ENCODE peak calls at places on chromosomes 3 and 15, in five cellular contexts. One of them, this sample, is unnamed.

GRCh38 chr3:169091196-169091595 is 572.3 kb downstream of the MECOM start:
- DNase-seq in head of caudate nucleus: no peak
- DNase-seq in astrocyte: peak
- DNase-seq in AG10803: peak
- DNase-seq in NCI-H1105 treated with DMSO at 0.1 percent for 48 hours: no peak
- DNase-seq in this sample: no peak

GRCh38 chr15:90871097-90871715 is 2.8 kb downstream of the FURIN start:
- DNase-seq in astrocyte: no peak
- DNase-seq in NCI-H1105 treated with DMSO at 0.1 percent for 48 hours: no peak
- DNase-seq in AG10803: peak
- DNase-seq in head of caudate nucleus: peak
- DNase-seq in this sample: no peak

GRCh38 chr15:77731067-77731466 is 98.4 kb upstream of the LINGO1 start:
- DNase-seq in head of caudate nucleus: peak
- DNase-seq in NCI-H1105 treated with DMSO at 0.1 percent for 48 hours: no peak
- DNase-seq in AG10803: no peak
- DNase-seq in astrocyte: no peak
- DNase-seq in this sample: no peak

GRCh38 chr3:71254251-71254650 is 329.3 kb downstream of the FOXP1 start:
- DNase-seq in head of caudate nucleus: no peak
- DNase-seq in NCI-H1105 treated with DMSO at 0.1 percent for 48 hours: no peak
- DNase-seq in AG10803: no peak
- DNase-seq in astrocyte: peak
- DNase-seq in this sample: no peak

GRCh38 chr3:193974591-193974990 is 161.4 kb upstream of the HES1 start:
- DNase-seq in head of caudate nucleus: no peak
- DNase-seq in astrocyte: peak
- DNase-seq in AG10803: no peak
- DNase-seq in NCI-H1105 treated with DMSO at 0.1 percent for 48 hours: no peak
- DNase-seq in this sample: no peak

GRCh38 chr3:138362536-138362935 is 14.2 kb downstream of the MRAS start:
- DNase-seq in astrocyte: no peak
- DNase-seq in head of caudate nucleus: no peak
- DNase-seq in AG10803: no peak
- DNase-seq in NCI-H1105 treated with DMSO at 0.1 percent for 48 hours: no peak
- DNase-seq in this sample: no peak

GRCh38 chr3:177905895-177906511 is 630.2 kb upstream of the KCNMB2 start:
- DNase-seq in astrocyte: peak
- DNase-seq in NCI-H1105 treated with DMSO at 0.1 percent for 48 hours: no peak
- DNase-seq in head of caudate nucleus: peak
- DNase-seq in AG10803: peak
- DNase-seq in this sample: peak

GRCh38 chr3:81472600-81473362 is 288.7 kb downstream of the GBE1 start:
- DNase-seq in AG10803: no peak
- DNase-seq in head of caudate nucleus: no peak
- DNase-seq in NCI-H1105 treated with DMSO at 0.1 percent for 48 hours: no peak
- DNase-seq in astrocyte: peak
- DNase-seq in this sample: no peak

GRCh38 chr15:66400351-66400774 is 13.7 kb downstream of the MAP2K1 start:
- DNase-seq in head of caudate nucleus: no peak
- DNase-seq in NCI-H1105 treated with DMSO at 0.1 percent for 48 hours: no peak
- DNase-seq in AG10803: no peak
- DNase-seq in astrocyte: peak
- DNase-seq in this sample: no peak

GRCh38 chr3:36678216-36679013 is 85.9 kb downstream of the DCLK3 start:
- DNase-seq in head of caudate nucleus: no peak
- DNase-seq in astrocyte: peak
- DNase-seq in NCI-H1105 treated with DMSO at 0.1 percent for 48 hours: no peak
- DNase-seq in AG10803: peak
- DNase-seq in this sample: no peak

GRCh38 chr15:52162260-52162659 is 28.9 kb downstream of the GNB5 start:
- DNase-seq in astrocyte: peak
- DNase-seq in AG10803: peak
- DNase-seq in head of caudate nucleus: no peak
- DNase-seq in NCI-H1105 treated with DMSO at 0.1 percent for 48 hours: no peak
- DNase-seq in this sample: peak